ENCODE peak calls at places on chromosomes 16 and 17, in six cellular contexts. W, N, K, Q, T and R are unnamed samples.

GRCh38 chr16:29678691-29679267 is at the start of gene QPRT:
- DNase-seq in Q (peak), N (peak), W (peak), K (peak), T (peak), R (peak)

GRCh38 chr17:70172921-70173320 is 3.6 kb downstream of the KCNJ2 start:
- DNase-seq in Q (peak), K (no peak), W (no peak), T (no peak), N (no peak), R (no peak)

GRCh38 chr17:6274310-6274709 is 160.6 kb downstream of the AIPL1 start:
- DNase-seq in K (no peak), W (no peak), N (no peak), T (no peak), Q (no peak), R (no peak)

GRCh38 chr17:39995438-39995837 is 14.8 kb downstream of the PSMD3 start:
- DNase-seq in Q (no peak), T (no peak), W (no peak), K (no peak), N (no peak), R (no peak)

GRCh38 chr17:79045001-79045729 is 21.2 kb downstream of the C1QTNF1 start:
- DNase-seq in W (no peak), T (no peak), N (no peak), Q (peak), K (no peak), R (no peak)

GRCh38 chr16:48188449-48189102 is 32.8 kb upstream of the ABCC12 start:
- DNase-seq in Q (no peak), K (no peak), N (no peak), T (no peak), W (no peak), R (no peak)

GRCh38 chr16:31273676-31274075 is 13.9 kb downstream of the ITGAM start:
- DNase-seq in K (no peak), N (no peak), W (peak), T (no peak), Q (no peak), R (no peak)

GRCh38 chr16:70152578-70153302 is 20.8 kb upstream of the CLEC18C start:
- DNase-seq in Q (no peak), K (no peak), T (no peak), W (no peak), N (no peak), R (no peak)

GRCh38 chr17:15954222-15954621 is 9.3 kb downstream of the ADORA2B start:
- DNase-seq in Q (no peak), K (no peak), N (peak), W (no peak), T (peak), R (no peak)

GRCh38 chr17:40490289-40490853 is 11.1 kb downstream of the TNS4 start:
- DNase-seq in Q (peak), T (peak), K (no peak), W (peak), N (peak), R (no peak)

GRCh38 chr16:57422026-57422944 is 17.7 kb downstream of the CCL17 start:
- DNase-seq in Q (peak), K (no peak), W (peak), N (peak), T (peak), R (no peak)

GRCh38 chr17:7882068-7882467 is 6.5 kb upstream of the CHD3 start:
- DNase-seq in W (peak), K (no peak), Q (no peak), T (no peak), N (no peak), R (no peak)

GRCh38 chr16:49970818-49971431 is 54.1 kb upstream of the CNEP1R1 start:
- DNase-seq in T (no peak), W (no peak), Q (no peak), N (no peak), K (no peak), R (no peak)

GRCh38 chr17:7732981-7733557 is 15.5 kb downstream of the DNAH2 start:
- DNase-seq in W (no peak), K (no peak), T (no peak), N (no peak), Q (no peak), R (no peak)

GRCh38 chr17:82088838-82089722 is 9.0 kb downstream of the FASN start:
- DNase-seq in Q (no peak), K (no peak), T (no peak), W (no peak), N (no peak), R (no peak)

GRCh38 chr16:369866-370436 is 387 bp downstream of the MRPL28 start:
- DNase-seq in K (no peak), T (no peak), Q (peak), N (no peak), W (no peak), R (no peak)

GRCh38 chr16:74607310-74607966 is 524 bp upstream of the GLG1 start:
- DNase-seq in Q (no peak), W (no peak), K (no peak), T (no peak), N (no peak), R (peak)

GRCh38 chr16:19760336-19761060 is 42.4 kb downstream of the IQCK start:
- DNase-seq in K (no peak), T (no peak), Q (no peak), W (no peak), N (no peak), R (no peak)

GRCh38 chr17:34580685-34581445 is 1.5 kb downstream of the TMEM132E start:
- DNase-seq in T (no peak), W (peak), K (no peak), Q (peak), N (no peak), R (no peak)

GRCh38 chr16:78984324-78984723 is 616.2 kb downstream of the MAF start:
- DNase-seq in K (no peak), N (no peak), W (no peak), Q (no peak), T (peak), R (no peak)
- H2BK15ac ChIP-seq in K (no peak), N (no peak), W (no peak), Q (no peak), T (no peak), R (no peak)

GRCh38 chr17:13010959-13011358 is 6.9 kb downstream of the ELAC2 start:
- DNase-seq in N (no peak), T (no peak), W (no peak), K (no peak), Q (no peak), R (no peak)
- H2BK15ac ChIP-seq in N (no peak), T (no peak), W (no peak), K (no peak), Q (no peak), R (no peak)

DNA sequence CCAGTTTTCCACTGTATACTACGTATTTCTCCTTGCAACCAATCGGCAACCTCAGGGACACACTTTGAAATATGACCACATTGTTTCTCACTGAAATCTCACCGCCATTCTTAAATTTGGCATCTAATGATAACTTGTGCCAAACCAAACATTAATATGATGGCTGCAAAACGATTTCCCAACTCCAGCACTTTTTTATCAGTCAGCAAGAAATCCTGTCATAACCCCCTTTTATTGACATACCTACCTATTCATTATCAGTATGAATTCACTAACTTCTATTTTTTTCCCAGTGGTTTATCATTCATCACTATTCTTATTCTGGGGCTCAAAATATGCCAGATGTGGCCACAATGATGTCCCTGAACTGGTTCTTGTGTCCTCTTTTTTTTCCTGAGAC is 15.8 kb downstream of the MBTD1 start:
- DNase-seq in K (no peak), W (no peak), T (no peak), N (no peak), Q (no peak), R (no peak)
- H2BK15ac ChIP-seq in K (no peak), W (no peak), T (no peak), N (no peak), Q (no peak), R (no peak)

GRCh38 chr17:57394375-57394774 is 138.1 kb downstream of the MSI2 start:
- DNase-seq in Q (no peak), T (no peak), N (no peak), K (no peak), W (no peak), R (no peak)
- H2BK15ac ChIP-seq in Q (no peak), T (no peak), N (no peak), K (no peak), W (no peak), R (no peak)